ENCODE peak calls at places on chromosomes 4 and X, in six cellular contexts. U is adrenal gland, X is omental fat pad, F is lower lobe of right lung, Z is sigmoid colon, S is cardiac fibroblast. O is an unnamed sample.

GRCh38 chr4:30870513-30870912 is 150.3 kb downstream of the PCDH7 start:
- DNase-seq in U (no peak), S (peak), Z (no peak), X (no peak), F (no peak), O (no peak)

GRCh38 chrX:66632473-66632872 is 6.4 kb downstream of the EDA2R start:
- DNase-seq in U (no peak), S (no peak), F (no peak), X (no peak), Z (no peak), O (no peak)

GRCh38 chr4:88445252-88445651 is 11.7 kb upstream of the HERC5 start:
- DNase-seq in S (no peak), U (no peak), Z (no peak), F (no peak), X (no peak), O (no peak)

GRCh38 chr4:105797225-105797624 is 88.6 kb downstream of the GSTCD start:
- DNase-seq in X (no peak), Z (no peak), S (no peak), F (no peak), U (no peak), O (no peak)

GRCh38 chr4:147481577-147482109 is 746 bp downstream of the EDNRA start:
- DNase-seq in X (no peak), F (no peak), U (no peak), S (peak), Z (no peak), O (no peak)

GRCh38 chr4:8345053-8345945 is 75.7 kb downstream of the HTRA3 start:
- DNase-seq in X (no peak), U (no peak), F (no peak), S (no peak), Z (no peak), O (peak)

GRCh38 chr4:20723019-20723418 is 22.8 kb downstream of the PACRGL start:
- DNase-seq in Z (no peak), S (peak), X (no peak), F (no peak), U (no peak), O (no peak)

GRCh38 chrX:18701621-18702361 is 5.7 kb upstream of the PPEF1 start:
- DNase-seq in X (no peak), F (peak), U (peak), Z (no peak), S (peak), O (no peak)

GRCh38 chrX:31572396-31572795 is 500.6 kb upstream of the FTHL17 start:
- DNase-seq in F (no peak), S (no peak), U (no peak), X (no peak), Z (no peak), O (no peak)

GRCh38 chr4:111957131-111957530 is 188.1 kb upstream of the FAM241A start:
- DNase-seq in X (no peak), S (no peak), F (no peak), U (no peak), Z (no peak), O (no peak)

GRCh38 chr4:87901426-87901825 is 68.7 kb downstream of the MEPE start:
- DNase-seq in S (peak), X (no peak), F (no peak), U (no peak), Z (no peak), O (no peak)

GRCh38 chrX:47523713-47524166 is 37.3 kb upstream of the ARAF start:
- DNase-seq in S (no peak), U (no peak), X (no peak), Z (peak), F (no peak), O (no peak)

GRCh38 chr4:13918110-13918509 is 290.6 kb upstream of the BOD1L1 start:
- DNase-seq in X (no peak), Z (peak), F (no peak), S (peak), U (peak), O (no peak)

GRCh38 chr4:33628296-33628695 is 2616.0 kb downstream of the ARAP2 start:
- DNase-seq in S (peak), Z (no peak), F (no peak), X (no peak), U (no peak), O (no peak)

GRCh38 chrX:140362861-140363260 is 142.0 kb downstream of the SOX3 start:
- DNase-seq in F (no peak), U (no peak), X (no peak), S (no peak), Z (no peak), O (no peak)
- TF ChIP-seq CTCF in F (no peak), U (no peak), X (no peak), S (no peak), Z (no peak), O (no peak)

GRCh38 chrX:32929040-32929439 is 282.3 kb downstream of the DMD start:
- DNase-seq in Z (no peak), S (no peak), F (no peak), U (no peak), X (no peak), O (no peak)
- TF ChIP-seq CTCF in Z (no peak), S (no peak), F (no peak), U (no peak), X (no peak), O (no peak)

DNA sequence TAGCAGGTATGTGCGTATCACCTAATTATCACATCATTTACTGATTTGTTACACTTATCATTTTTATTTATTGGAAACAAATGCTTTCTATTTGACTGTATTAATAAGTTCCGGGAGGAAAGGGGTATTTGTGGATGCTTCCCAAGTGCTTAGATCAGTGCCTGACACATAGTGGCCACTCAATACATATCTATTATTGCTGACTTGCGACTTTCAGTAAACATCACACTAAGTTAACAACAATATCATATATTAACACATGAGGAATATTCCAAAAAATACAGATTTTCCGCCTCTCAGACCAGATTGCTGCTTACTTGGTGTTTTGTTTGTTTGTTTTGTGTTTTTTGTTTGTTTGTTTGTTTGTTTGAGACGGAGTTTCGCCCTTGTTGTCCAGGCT is 52.6 kb upstream of the ZFP42 start:
- DNase-seq in X (no peak), U (no peak), F (no peak), Z (no peak), S (no peak), O (no peak)
- TF ChIP-seq CTCF in X (no peak), U (no peak), F (no peak), Z (no peak), S (no peak), O (no peak)

DNA sequence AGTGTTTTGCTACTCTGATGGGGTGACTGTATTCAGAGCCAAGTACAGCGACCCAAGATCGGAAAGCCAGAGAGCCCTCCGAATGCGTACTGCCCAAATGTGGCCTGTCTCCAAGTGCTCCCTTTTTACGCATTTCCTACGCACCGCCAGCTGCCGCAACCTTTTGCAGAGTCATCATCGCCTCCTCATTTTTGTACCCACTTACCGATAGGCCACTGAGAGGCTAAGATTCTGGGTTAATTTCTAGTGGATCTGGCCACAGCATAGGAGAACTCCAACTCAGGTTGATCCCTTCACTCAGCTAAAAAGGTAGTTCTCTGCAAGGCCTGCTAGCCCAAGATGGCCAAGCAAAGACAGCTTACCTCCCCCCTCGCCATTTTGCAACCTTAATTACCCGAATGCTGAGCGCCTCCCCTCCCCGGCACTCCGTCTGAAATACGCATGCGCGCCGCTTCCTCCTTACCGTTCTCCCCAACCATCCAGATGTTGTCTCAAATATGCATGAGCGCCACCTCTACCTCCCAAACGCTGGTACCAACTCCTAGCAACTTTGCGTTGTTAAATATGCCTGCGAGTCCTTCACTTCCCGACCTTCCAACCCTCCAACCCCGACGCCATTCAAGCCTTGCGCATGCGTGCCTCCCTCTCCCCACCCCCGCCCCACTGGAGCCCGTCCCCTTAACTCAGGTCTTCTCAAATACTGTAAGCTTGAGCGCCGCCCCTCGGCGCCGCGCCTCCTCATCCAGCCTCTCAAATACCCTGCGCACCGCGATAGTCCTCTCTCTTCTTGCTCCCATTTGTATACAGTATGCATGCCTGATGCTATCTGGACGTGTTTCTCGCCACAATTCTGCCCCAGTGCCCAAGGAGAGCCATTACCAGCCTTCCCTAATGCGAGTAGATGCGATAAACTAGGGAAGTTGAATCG is 11.8 kb upstream of the ZCCHC13 start:
- DNase-seq in Z (peak), S (peak), F (peak), U (peak), X (peak), O (peak)
- TF ChIP-seq CTCF in Z (no peak), S (no peak), F (peak), U (no peak), X (no peak), O (no peak)

DNA sequence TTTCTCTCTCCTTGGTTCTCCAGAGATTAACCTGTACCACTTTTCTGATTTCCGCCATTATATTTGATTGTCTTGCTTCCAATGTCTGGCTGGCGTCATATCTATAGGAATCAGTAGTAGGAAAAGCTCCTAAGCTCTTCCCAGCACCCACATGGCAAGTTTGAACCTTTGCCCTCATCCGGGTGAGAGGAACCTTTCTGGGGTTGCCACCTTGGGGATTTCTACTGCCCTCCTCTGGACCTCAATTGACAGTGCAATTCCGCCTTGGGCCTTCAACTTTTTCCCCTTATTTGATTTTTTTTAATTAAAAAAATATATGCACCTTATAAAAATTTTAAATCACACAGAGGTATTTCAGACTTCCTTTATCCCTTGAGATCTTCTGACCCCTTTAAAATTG is 2.0 kb upstream of the CXorf66 start:
- DNase-seq in X (no peak), U (no peak), S (peak), F (no peak), Z (no peak), O (no peak)
- TF ChIP-seq CTCF in X (no peak), U (no peak), S (peak), F (peak), Z (no peak), O (peak)

GRCh38 chr4:126520731-126521130 is 1112.0 kb upstream of the INTU start:
- DNase-seq in S (no peak), F (no peak), Z (no peak), X (no peak), U (no peak), O (no peak)

GRCh38 chr4:126530996-126531585 is 1101.7 kb upstream of the INTU start:
- DNase-seq in Z (no peak), F (no peak), X (no peak), S (peak), U (no peak), O (no peak)

DNA sequence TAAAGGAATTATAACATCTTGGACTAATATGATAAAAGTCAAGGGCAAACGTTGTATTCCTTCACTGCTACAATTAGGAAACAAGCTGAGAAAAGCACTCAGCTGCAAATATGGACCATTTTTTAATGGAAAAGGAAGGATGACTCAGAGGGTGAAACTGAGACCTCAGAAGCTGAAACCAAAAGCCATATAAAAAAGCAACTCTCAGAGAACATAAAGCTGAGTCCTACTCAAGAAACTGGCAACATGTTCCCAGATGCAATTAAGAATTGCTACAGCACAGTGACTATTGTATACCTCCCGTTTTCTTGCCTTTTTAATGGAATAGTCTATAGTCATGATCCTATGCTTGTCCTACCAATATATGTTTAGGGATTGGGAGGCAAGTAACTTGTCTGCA is 1106.4 kb upstream of the INTU start:
- DNase-seq in Z (no peak), F (no peak), U (no peak), X (no peak), S (no peak), O (no peak)
- TF ChIP-seq CTCF in Z (no peak), F (no peak), U (no peak), X (no peak), S (no peak), O (no peak)